ENCODE peak calls at places on chromosomes 3 and 15, in five cellular contexts. B, O, D, P and U are unnamed samples.

GRCh38 chr3:5741017-5741416 is 553.5 kb downstream of the EDEM1 start:
- DNase-seq in B (no peak), O (no peak), D (no peak), P (no peak), U (no peak)

GRCh38 chr15:38612159-38612863 is 47.7 kb upstream of the RASGRP1 start:
- DNase-seq in B (no peak), O (no peak), D (no peak), P (no peak), U (no peak)

GRCh38 chr15:67048281-67049279 is 16.8 kb upstream of the SMAD3 start:
- DNase-seq in B (no peak), O (no peak), D (peak; percentile 97), P (no peak), U (no peak)

GRCh38 chr3:136055491-136055890 is 90.0 kb downstream of the PPP2R3A start:
- DNase-seq in B (no peak), O (no peak), D (no peak), P (no peak), U (no peak)

GRCh38 chr15:74784426-74784825 is 2.5 kb downstream of the CSK start:
- DNase-seq in B (no peak), O (no peak), D (no peak), P (no peak), U (no peak)

GRCh38 chr3:156037356-156037755 is 83.0 kb upstream of the KCNAB1 start:
- DNase-seq in B (no peak), O (no peak), D (peak; percentile 11), P (no peak), U (no peak)

GRCh38 chr3:44870375-44871061 is 3.9 kb upstream of the TGM4 start:
- DNase-seq in B (no peak), O (no peak), D (peak; percentile 44), P (no peak), U (no peak)

GRCh38 chr15:58521293-58521991 is 89.7 kb downstream of the LIPC start:
- DNase-seq in B (no peak), O (no peak), D (peak; percentile 42), P (peak; percentile 91), U (no peak)

GRCh38 chr3:196193738-196194541 is 17.3 kb downstream of the ZDHHC19 start:
- DNase-seq in B (no peak), O (no peak), D (no peak), P (peak; percentile 57), U (peak; percentile 83)
- TF ChIP-seq FOXM1 in B (no peak), O (no peak), D (no peak), P (no peak), U (no peak)

DNA sequence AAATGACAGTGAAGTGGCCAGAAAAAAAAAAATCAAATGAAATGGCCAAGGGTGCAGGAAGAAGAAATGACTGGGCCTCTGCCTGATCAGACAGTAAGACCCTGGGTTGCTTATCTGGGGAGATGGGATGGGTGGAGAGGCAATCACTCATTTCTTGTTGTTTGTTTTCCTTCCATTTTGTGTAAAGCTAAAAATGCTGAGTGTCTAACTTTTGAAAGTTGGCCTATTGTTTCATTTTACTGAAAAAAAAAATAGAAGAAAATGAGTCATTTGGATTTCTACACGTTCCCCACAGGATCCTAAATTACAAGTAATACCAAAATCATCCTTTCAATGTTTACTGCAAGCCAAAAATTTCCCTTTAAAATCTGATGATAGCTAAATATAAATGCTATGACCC is 30.5 kb downstream of the PTX3 start:
- DNase-seq in B (no peak), O (no peak), D (no peak), P (no peak), U (no peak)
- TF ChIP-seq FOXM1 in B (no peak), O (no peak), D (no peak), P (no peak), U (no peak)

GRCh38 chr3:4493931-4494806 is 1.0 kb downstream of the ITPR1 start:
- DNase-seq in B (peak; percentile 34), O (no peak), D (no peak), P (peak; percentile 46), U (peak; percentile 42)
- TF ChIP-seq FOXM1 in B (no peak), O (no peak), D (no peak), P (no peak), U (no peak)

DNA sequence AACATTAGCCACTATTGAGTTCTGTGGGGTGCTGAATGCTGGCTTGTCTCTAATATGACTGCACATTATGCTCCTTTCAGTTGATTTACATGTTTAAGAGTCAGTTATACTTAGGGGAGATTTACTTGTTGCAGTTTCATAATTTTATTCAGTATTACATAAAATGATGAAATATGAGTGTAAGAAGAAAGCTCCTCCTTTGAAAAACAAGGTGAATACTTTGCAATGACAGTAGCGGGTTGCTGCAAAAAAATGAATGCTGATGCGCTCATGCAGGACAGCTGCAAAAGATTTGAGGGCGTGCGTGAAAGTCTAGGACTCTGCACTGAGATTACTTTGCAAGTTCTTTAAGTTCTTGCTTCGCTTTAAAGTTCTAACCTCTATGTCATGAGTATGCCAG is 22.6 kb downstream of the SENP5 start:
- DNase-seq in B (no peak), O (no peak), D (no peak), P (no peak), U (no peak)
- TF ChIP-seq FOXM1 in B (no peak), O (no peak), D (no peak), P (no peak), U (no peak)